ENCODE peak calls at places on chromosomes 7 and 10, in nine cellular contexts. K, V, J, C, A, U, B, S and D are unnamed samples.

GRCh38 chr7:9691286-9691685 is 1257.9 kb downstream of the NXPH1 start:
- DNase-seq in B (no peak), C (no peak), J (no peak), A (no peak), V (no peak), S (no peak), U (no peak), K (no peak), D (no peak)

GRCh38 chr10:98620503-98620902 is 173.8 kb upstream of the HPS1 start:
- DNase-seq in J (no peak), C (no peak), U (no peak), S (no peak), V (no peak), A (no peak), K (no peak), B (no peak), D (no peak)

GRCh38 chr7:47045592-47045991 is 536.3 kb downstream of the TNS3 start:
- DNase-seq in A (no peak), J (no peak), S (peak), B (no peak), C (no peak), K (no peak), V (no peak), U (no peak), D (peak)

GRCh38 chr7:44307301-44307900 is 18.0 kb downstream of the CAMK2B start:
- DNase-seq in K (peak), B (peak), J (peak), U (no peak), S (peak), C (no peak), A (no peak), V (peak), D (peak)

GRCh38 chr10:44427479-44427878 is 42.6 kb upstream of the CXCL12 start:
- DNase-seq in S (no peak), J (no peak), U (no peak), B (no peak), C (no peak), V (no peak), A (no peak), K (no peak), D (no peak)

GRCh38 chr7:122299624-122299934 is 5.0 kb downstream of the FEZF1 start:
- DNase-seq in A (no peak), J (no peak), S (no peak), K (no peak), C (no peak), V (no peak), U (no peak), B (no peak), D (no peak)

GRCh38 chr10:71561003-71561577 is 158.5 kb downstream of the C10orf105 start:
- DNase-seq in A (no peak), S (no peak), B (no peak), J (no peak), C (no peak), K (no peak), U (no peak), V (no peak), D (no peak)

GRCh38 chr10:19169684-19170083 is 121.1 kb downstream of the MALRD1 start:
- DNase-seq in U (no peak), C (no peak), V (no peak), S (no peak), B (no peak), J (no peak), K (no peak), A (no peak), D (peak)

GRCh38 chr7:30817060-30817770 is 46.0 kb downstream of the MINDY4 start:
- DNase-seq in B (no peak), C (no peak), K (no peak), A (no peak), V (no peak), U (no peak), S (no peak), J (no peak), D (peak)

GRCh38 chr7:47180268-47180826 is 401.6 kb downstream of the TNS3 start:
- DNase-seq in C (no peak), U (peak), K (peak), A (peak), B (peak), S (peak), J (peak), V (peak), D (peak)

GRCh38 chr7:29255839-29256782 is 61.5 kb downstream of the CHN2 start:
- DNase-seq in V (no peak), U (no peak), A (no peak), J (no peak), K (no peak), B (no peak), S (no peak), C (no peak), D (peak)

GRCh38 chr7:137590071-137590470 is 246.5 kb upstream of the PTN start:
- DNase-seq in J (no peak), K (no peak), A (no peak), B (no peak), S (no peak), V (no peak), C (no peak), U (no peak), D (no peak)

GRCh38 chr10:84140036-84140379 is 699 bp downstream of the GHITM start:
- DNase-seq in A (peak), S (peak), K (no peak), U (no peak), C (no peak), B (peak), V (no peak), J (peak), D (peak)

GRCh38 chr10:71086439-71087080 is 125.8 kb upstream of the UNC5B start:
- DNase-seq in V (no peak), A (no peak), B (no peak), C (peak), J (no peak), U (no peak), S (no peak), K (no peak), D (no peak)

GRCh38 chr10:33201971-33202370 is 132.5 kb downstream of the NRP1 start:
- DNase-seq in C (no peak), K (no peak), J (no peak), V (no peak), U (no peak), B (no peak), A (no peak), S (no peak), D (no peak)

GRCh38 chr10:34956756-34957155 is 133.4 kb downstream of the CUL2 start:
- DNase-seq in V (peak), S (no peak), J (no peak), K (no peak), B (no peak), U (no peak), A (no peak), C (no peak), D (no peak)

GRCh38 chr7:115145512-115145911 is 223.6 kb downstream of the MDFIC start:
- DNase-seq in V (no peak), C (no peak), U (no peak), J (no peak), A (no peak), S (peak), K (no peak), B (no peak), D (peak)

GRCh38 chr10:66836057-66836456 is 89.8 kb upstream of the LRRTM3 start:
- DNase-seq in U (no peak), J (no peak), A (no peak), S (peak), K (no peak), B (no peak), V (no peak), C (no peak), D (peak)

GRCh38 chr10:24483701-24484100 is 240.0 kb downstream of the ARHGAP21 start:
- DNase-seq in B (no peak), V (peak), A (no peak), J (no peak), S (peak), C (no peak), U (no peak), K (peak), D (peak)

GRCh38 chr10:118840071-118840775 is 85.5 kb upstream of the CACUL1 start:
- DNase-seq in C (no peak), S (no peak), V (no peak), J (no peak), K (no peak), B (no peak), A (no peak), U (no peak), D (peak)

GRCh38 chr10:79189853-79190435 is 121.2 kb downstream of the ZMIZ1 start:
- DNase-seq in K (no peak), U (no peak), A (no peak), B (no peak), S (no peak), J (no peak), V (no peak), C (no peak), D (peak)

GRCh38 chr7:151087247-151088018 is 1.2 kb downstream of the AGAP3 start:
- DNase-seq in U (peak), K (peak), A (peak), J (peak), V (no peak), B (peak), C (peak), S (peak), D (peak)

GRCh38 chr7:11831383-11831726 is 643 bp downstream of the THSD7A start:
- DNase-seq in V (no peak), A (no peak), S (no peak), J (no peak), C (no peak), K (no peak), U (no peak), B (no peak), D (no peak)

GRCh38 chr10:27745719-27746363 is at the start of gene MKX:
- DNase-seq in B (peak), J (peak), A (peak), C (peak), U (peak), K (peak), V (no peak), S (peak), D (peak)

GRCh38 chr7:109375857-109376256 is 806.2 kb downstream of the DNAJB9 start:
- DNase-seq in C (no peak), J (no peak), U (no peak), S (no peak), K (no peak), V (no peak), B (no peak), A (no peak), D (no peak)

GRCh38 chr7:108486291-108486966 is 30.2 kb upstream of the NRCAM start:
- DNase-seq in B (no peak), V (no peak), K (no peak), C (no peak), U (no peak), J (no peak), S (peak), A (no peak), D (no peak)

GRCh38 chr7:101248276-101248675 is 3.4 kb upstream of the FIS1 start:
- DNase-seq in J (no peak), K (no peak), U (no peak), V (no peak), A (no peak), S (no peak), C (no peak), B (no peak), D (no peak)

GRCh38 chr10:2890093-2890492 is 177.3 kb upstream of the PFKP start:
- DNase-seq in U (no peak), S (no peak), C (no peak), V (no peak), A (no peak), K (no peak), J (peak), B (no peak), D (no peak)

GRCh38 chr10:110509560-110509959 is 11.9 kb downstream of the DUSP5 start:
- DNase-seq in J (no peak), A (no peak), U (no peak), C (no peak), B (no peak), V (no peak), S (no peak), K (no peak), D (no peak)

GRCh38 chr7:157336383-157337315 is at the start of gene DNAJB6:
- DNase-seq in V (peak), A (peak), S (peak), J (peak), C (peak), U (peak), K (peak), B (peak), D (peak)

GRCh38 chr7:134071355-134072331 is 55.5 kb upstream of the LRGUK start:
- DNase-seq in A (no peak), V (no peak), K (no peak), B (no peak), C (no peak), S (no peak), J (no peak), U (no peak), D (no peak)

GRCh38 chr7:5361446-5362155 is 62.0 kb downstream of the TNRC18 start:
- DNase-seq in B (no peak), S (no peak), K (no peak), A (no peak), V (no peak), J (no peak), U (no peak), C (no peak), D (no peak)
- H3K4me3 ChIP-seq in B (no peak), S (no peak), K (no peak), A (no peak), V (no peak), J (no peak), U (no peak), C (no peak), D (no peak)

GRCh38 chr7:27116962-27117686 is 13.4 kb downstream of the HOXA4 start:
- DNase-seq in U (no peak), K (no peak), A (no peak), C (peak), J (no peak), B (no peak), S (no peak), V (no peak), D (no peak)

GRCh38 chr7:27116521-27116946 is 14.0 kb downstream of the HOXA4 start:
- DNase-seq in J (no peak), C (no peak), A (no peak), S (no peak), U (no peak), K (no peak), B (no peak), V (no peak), D (no peak)

GRCh38 chr7:27119412-27119911 is 11.1 kb downstream of the HOXA4 start:
- DNase-seq in C (no peak), K (no peak), S (no peak), A (no peak), U (no peak), J (no peak), B (no peak), V (no peak), D (no peak)

GRCh38 chr7:27118580-27118979 is 12.0 kb downstream of the HOXA4 start:
- DNase-seq in C (no peak), K (no peak), S (no peak), A (no peak), J (no peak), B (no peak), U (no peak), V (no peak), D (no peak)

DNA sequence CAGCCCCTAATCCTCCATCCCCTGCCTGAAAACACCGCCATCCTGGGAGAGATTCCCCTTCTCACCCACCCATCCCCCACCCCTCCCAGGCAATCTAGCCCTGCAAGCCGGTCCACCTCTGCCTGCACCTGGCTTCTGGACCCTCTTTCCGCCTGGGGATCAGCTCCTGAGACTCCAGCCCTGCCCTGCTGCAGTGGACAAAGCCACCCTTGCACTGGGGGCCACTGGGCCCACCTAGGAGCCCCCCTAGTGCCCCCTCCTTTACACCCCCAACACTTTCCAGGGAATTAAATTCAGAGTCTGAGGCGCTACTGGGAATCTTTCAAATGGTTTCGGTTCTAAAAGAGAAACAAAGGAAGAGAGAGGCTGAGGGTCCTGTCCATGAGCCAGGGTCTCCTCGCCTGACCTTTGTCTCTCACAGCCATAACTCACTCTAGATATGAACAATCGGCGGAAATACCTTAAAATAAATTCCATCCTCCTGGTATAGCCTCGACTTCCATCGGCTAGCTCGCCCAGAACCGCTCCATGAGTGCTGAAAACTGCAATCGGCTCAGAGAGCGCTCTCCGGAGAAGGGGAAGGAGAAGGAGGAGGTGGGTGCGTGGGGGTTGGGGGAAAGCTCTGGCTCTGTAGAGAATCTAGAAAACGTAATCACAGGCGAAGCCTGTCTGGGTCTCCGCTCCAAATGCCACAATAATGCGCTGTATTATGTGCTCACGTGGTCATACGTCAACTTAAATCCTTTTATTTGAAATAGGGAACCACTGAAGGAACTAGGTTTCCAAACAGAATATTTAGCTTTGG is 12.7 kb downstream of the HOXA4 start:
- DNase-seq in J (no peak), U (no peak), B (no peak), A (no peak), C (peak), V (no peak), S (no peak), K (no peak), D (no peak)
- H3K4me3 ChIP-seq in J (peak), U (peak), B (no peak), A (no peak), C (peak), V (peak), S (no peak), K (peak), D (peak)

DNA sequence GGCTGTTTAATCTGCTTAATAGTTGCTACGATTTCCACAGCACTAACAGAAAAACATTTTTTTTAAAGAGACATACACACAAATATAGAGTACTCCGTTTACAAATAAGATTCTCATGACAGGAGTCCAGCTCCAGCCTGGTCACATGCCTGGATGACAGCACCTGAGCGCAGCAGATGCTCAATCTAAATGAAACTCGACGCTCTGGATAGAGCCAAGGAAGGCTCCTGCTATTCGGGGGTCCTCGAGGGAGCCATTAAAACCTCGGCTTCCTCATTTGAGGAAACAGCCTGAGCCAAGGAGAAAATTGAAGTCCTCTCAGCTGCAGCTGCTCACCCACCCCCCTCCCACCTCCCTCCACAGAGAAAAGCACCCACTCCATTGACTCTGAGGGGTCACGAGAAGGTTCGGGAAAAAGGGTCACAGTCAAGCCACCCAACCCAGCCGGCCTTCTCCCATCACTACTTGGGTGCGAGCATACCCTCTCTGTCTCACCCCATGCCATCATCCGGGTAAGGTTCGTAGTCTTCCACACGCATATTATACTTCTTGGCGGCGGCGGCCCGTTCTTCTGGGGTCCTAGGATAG is 692 bp downstream of the NDUFB8 start:
- DNase-seq in S (no peak), B (peak), U (no peak), K (no peak), V (peak), J (no peak), C (peak), A (no peak), D (no peak)
- H3K4me3 ChIP-seq in S (peak), B (peak), U (peak), K (peak), V (peak), J (peak), C (peak), A (peak), D (peak)

DNA sequence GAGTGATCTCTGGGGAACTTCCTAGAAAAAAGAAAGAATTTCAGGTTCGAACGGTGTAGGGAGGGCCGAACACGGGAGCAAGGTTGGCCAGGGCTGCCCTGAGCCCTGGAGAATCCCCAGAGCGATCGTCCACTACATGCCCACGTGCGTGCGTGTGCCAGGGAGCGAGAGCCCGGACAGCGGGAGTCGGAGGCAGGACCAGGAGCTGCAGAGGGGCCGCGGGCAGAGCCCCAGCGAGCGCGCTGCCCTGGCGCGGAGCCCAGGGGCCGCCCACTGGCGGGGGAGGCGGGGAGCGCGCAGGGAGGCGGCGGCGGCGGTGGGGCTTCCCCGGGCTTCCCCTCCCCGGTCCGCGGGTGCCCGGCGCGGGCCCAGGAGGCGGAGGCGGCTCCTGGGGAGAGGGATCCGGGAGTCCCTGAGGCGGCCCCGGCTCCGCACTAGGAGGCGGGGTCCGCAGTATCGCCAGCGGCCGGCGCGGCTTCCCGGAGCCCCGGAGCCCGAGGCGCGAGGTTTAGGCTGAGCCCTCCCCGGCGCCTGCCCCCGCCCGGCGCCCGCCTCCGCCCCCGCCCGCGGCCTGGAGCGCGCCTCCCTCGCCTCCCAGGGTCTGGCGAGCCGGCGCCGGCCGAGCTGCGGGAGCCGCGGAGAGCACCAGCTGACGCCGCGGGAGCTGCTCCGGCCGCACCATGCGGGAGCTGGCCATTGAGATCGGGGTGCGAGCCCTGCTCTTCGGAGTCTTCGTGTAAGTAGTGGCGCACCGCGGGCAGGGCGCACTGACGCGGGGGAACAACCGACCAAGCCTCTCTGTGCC is at the start of gene PLPP4:
- DNase-seq in B (peak), U (no peak), J (peak), A (no peak), C (no peak), V (no peak), S (no peak), K (no peak), D (peak)
- H3K4me3 ChIP-seq in B (peak), U (peak), J (peak), A (peak), C (peak), V (peak), S (peak), K (peak), D (peak)

GRCh38 chr10:72832701-72833100 is 60.8 kb upstream of the OIT3 start:
- DNase-seq in J (no peak), A (no peak), C (no peak), V (no peak), S (peak), B (no peak), U (no peak), K (no peak), D (no peak)

GRCh38 chr10:72828294-72828693 is 65.2 kb upstream of the OIT3 start:
- DNase-seq in A (no peak), U (no peak), V (no peak), J (no peak), S (no peak), B (no peak), C (no peak), K (no peak), D (no peak)

GRCh38 chr10:72834183-72834825 is 59.2 kb upstream of the OIT3 start:
- DNase-seq in B (peak), J (peak), S (peak), V (peak), U (no peak), K (peak), C (peak), A (peak), D (peak)

GRCh38 chr10:72830625-72831024 is 62.9 kb upstream of the OIT3 start:
- DNase-seq in S (no peak), K (no peak), B (no peak), A (no peak), C (no peak), V (no peak), U (no peak), J (no peak), D (no peak)

GRCh38 chr10:72831696-72832355 is 61.7 kb upstream of the OIT3 start:
- DNase-seq in B (no peak), U (no peak), A (no peak), S (peak), V (no peak), C (no peak), K (no peak), J (no peak), D (no peak)
- H3K4me3 ChIP-seq in B (no peak), U (peak), A (peak), S (no peak), V (no peak), C (no peak), K (no peak), J (no peak), D (no peak)